ENCODE peak calls at places on chromosomes 3 and 15, in five cellular contexts. One of them, this sample, is unnamed.

GRCh38 chr3:52608337-52608736 is 71.9 kb downstream of the UQCC5 start:
- DNase-seq in hepatocyte: no peak
- DNase-seq in left lung: no peak
- DNase-seq in heart right ventricle: no peak
- DNase-seq in IMR-90: no peak
- DNase-seq in this sample: no peak

GRCh38 chr15:99058421-99058870 is 46.4 kb upstream of the SYNM start:
- DNase-seq in heart right ventricle: no peak
- DNase-seq in left lung: no peak
- DNase-seq in IMR-90: no peak
- DNase-seq in hepatocyte: no peak
- DNase-seq in this sample: no peak

GRCh38 chr3:21484323-21485154 is 266.5 kb downstream of the ZNF385D start:
- DNase-seq in IMR-90: peak; percentile 62
- DNase-seq in left lung: no peak
- DNase-seq in heart right ventricle: peak; percentile 64
- DNase-seq in hepatocyte: peak; percentile 81
- DNase-seq in this sample: no peak

GRCh38 chr15:84911879-84912660 is 27.6 kb downstream of the SLC28A1 start:
- DNase-seq in hepatocyte: peak; percentile 73
- DNase-seq in heart right ventricle: peak; percentile 94
- DNase-seq in left lung: no peak
- DNase-seq in IMR-90: peak; percentile 99
- DNase-seq in this sample: no peak

GRCh38 chr3:14235896-14236295 is 57.3 kb downstream of the LSM3 start:
- DNase-seq in IMR-90: no peak
- DNase-seq in hepatocyte: peak; percentile 55
- DNase-seq in left lung: no peak
- DNase-seq in heart right ventricle: peak; percentile 89
- DNase-seq in this sample: no peak

GRCh38 chr3:14503033-14503705 is 37.0 kb downstream of the GRIP2 start:
- DNase-seq in left lung: no peak
- DNase-seq in IMR-90: no peak
- DNase-seq in hepatocyte: no peak
- DNase-seq in heart right ventricle: no peak
- DNase-seq in this sample: no peak

GRCh38 chr15:31488437-31489204 is 162.0 kb downstream of the KLF13 start:
- DNase-seq in heart right ventricle: peak; percentile 68
- DNase-seq in left lung: no peak
- DNase-seq in IMR-90: peak; percentile 91
- DNase-seq in hepatocyte: peak; percentile 87
- DNase-seq in this sample: peak; percentile 21

GRCh38 chr3:150627557-150627956 is 24.4 kb downstream of the SELENOT start:
- DNase-seq in left lung: no peak
- DNase-seq in heart right ventricle: peak; percentile 44
- DNase-seq in hepatocyte: peak; percentile 32
- DNase-seq in IMR-90: peak; percentile 40
- DNase-seq in this sample: no peak

GRCh38 chr15:88803241-88803919 is at the start of gene ACAN:
- DNase-seq in IMR-90: no peak
- DNase-seq in hepatocyte: peak; percentile 16
- DNase-seq in left lung: peak; percentile 68
- DNase-seq in heart right ventricle: no peak
- DNase-seq in this sample: no peak

GRCh38 chr15:92383528-92384326 is 10.0 kb upstream of the ST8SIA2 start:
- DNase-seq in hepatocyte: peak; percentile 68
- DNase-seq in IMR-90: peak; percentile 3
- DNase-seq in heart right ventricle: no peak
- DNase-seq in left lung: no peak
- DNase-seq in this sample: no peak

GRCh38 chr3:78804251-78805037 is 963.4 kb downstream of the ROBO1 start:
- DNase-seq in IMR-90: peak; percentile 48
- DNase-seq in heart right ventricle: peak; percentile 25
- DNase-seq in hepatocyte: peak; percentile 28
- DNase-seq in left lung: no peak
- DNase-seq in this sample: no peak

GRCh38 chr15:90087454-90088154 is 14.7 kb downstream of the IDH2 start:
- DNase-seq in hepatocyte: no peak
- DNase-seq in heart right ventricle: no peak
- DNase-seq in IMR-90: peak; percentile 36
- DNase-seq in left lung: peak; percentile 79
- DNase-seq in this sample: no peak

GRCh38 chr3:56985460-56986327 is 74.8 kb upstream of the SPATA12 start:
- DNase-seq in hepatocyte: no peak
- DNase-seq in left lung: no peak
- DNase-seq in heart right ventricle: no peak
- DNase-seq in IMR-90: peak; percentile 38
- DNase-seq in this sample: no peak

GRCh38 chr3:183912895-183913579 is 28.4 kb upstream of the PARL start:
- DNase-seq in IMR-90: no peak
- DNase-seq in hepatocyte: peak; percentile 30
- DNase-seq in heart right ventricle: no peak
- DNase-seq in left lung: no peak
- DNase-seq in this sample: no peak

GRCh38 chr3:79161941-79162340 is 605.9 kb downstream of the ROBO1 start:
- DNase-seq in heart right ventricle: no peak
- DNase-seq in left lung: no peak
- DNase-seq in hepatocyte: no peak
- DNase-seq in IMR-90: peak; percentile 12
- DNase-seq in this sample: no peak

GRCh38 chr3:31312400-31312799 is 220.3 kb upstream of the STT3B start:
- DNase-seq in heart right ventricle: no peak
- DNase-seq in hepatocyte: no peak
- DNase-seq in IMR-90: no peak
- DNase-seq in left lung: no peak
- DNase-seq in this sample: no peak

GRCh38 chr3:129626744-129627349 is 20.4 kb upstream of the PLXND1 start:
- DNase-seq in hepatocyte: peak; percentile 93
- DNase-seq in IMR-90: peak; percentile 54
- DNase-seq in left lung: peak; percentile 99
- DNase-seq in heart right ventricle: peak; percentile 95
- DNase-seq in this sample: peak; percentile 30

GRCh38 chr3:102102394-102102793 is 253.1 kb downstream of the NFKBIZ start:
- DNase-seq in IMR-90: no peak
- DNase-seq in heart right ventricle: no peak
- DNase-seq in hepatocyte: no peak
- DNase-seq in left lung: no peak
- DNase-seq in this sample: no peak

GRCh38 chr3:18438586-18438985 is 13.4 kb upstream of the SATB1 start:
- DNase-seq in left lung: peak; percentile 58
- DNase-seq in hepatocyte: no peak
- DNase-seq in heart right ventricle: no peak
- DNase-seq in IMR-90: no peak
- DNase-seq in this sample: peak; percentile 47

GRCh38 chr3:37812497-37812896 is 49.2 kb upstream of the CTDSPL start:
- DNase-seq in heart right ventricle: no peak
- DNase-seq in hepatocyte: no peak
- DNase-seq in left lung: no peak
- DNase-seq in IMR-90: peak; percentile 63
- DNase-seq in this sample: no peak

GRCh38 chr15:38853608-38854007 is 289.0 kb upstream of the RASGRP1 start:
- DNase-seq in left lung: no peak
- DNase-seq in IMR-90: peak; percentile 52
- DNase-seq in heart right ventricle: no peak
- DNase-seq in hepatocyte: peak; percentile 14
- DNase-seq in this sample: no peak

GRCh38 chr15:40909662-40910625 is 15.7 kb downstream of the VPS18 start:
- DNase-seq in heart right ventricle: no peak
- DNase-seq in hepatocyte: no peak
- DNase-seq in IMR-90: no peak
- DNase-seq in left lung: no peak
- DNase-seq in this sample: no peak

GRCh38 chr3:124832782-124833709 is 54.1 kb downstream of the ITGB5 start:
- DNase-seq in IMR-90: peak; percentile 95
- DNase-seq in heart right ventricle: no peak
- DNase-seq in hepatocyte: no peak
- DNase-seq in left lung: no peak
- DNase-seq in this sample: no peak

GRCh38 chr15:70806992-70807712 is 43.8 kb upstream of the UACA start:
- DNase-seq in left lung: no peak
- DNase-seq in IMR-90: peak; percentile 26
- DNase-seq in heart right ventricle: peak; percentile 49
- DNase-seq in hepatocyte: no peak
- DNase-seq in this sample: no peak

GRCh38 chr3:160132226-160132625 is 93.0 kb upstream of the C3orf80 start:
- DNase-seq in IMR-90: no peak
- DNase-seq in left lung: no peak
- DNase-seq in heart right ventricle: no peak
- DNase-seq in hepatocyte: no peak
- DNase-seq in this sample: no peak

GRCh38 chr3:101193957-101194356 is 126.4 kb downstream of the IMPG2 start:
- DNase-seq in left lung: no peak
- DNase-seq in hepatocyte: no peak
- DNase-seq in heart right ventricle: no peak
- DNase-seq in IMR-90: peak; percentile 33
- DNase-seq in this sample: no peak

GRCh38 chr3:154132777-154133375 is 11.7 kb downstream of the ARHGEF26 start:
- DNase-seq in hepatocyte: peak; percentile 61
- DNase-seq in left lung: no peak
- DNase-seq in heart right ventricle: no peak
- DNase-seq in IMR-90: peak; percentile 11
- DNase-seq in this sample: no peak

GRCh38 chr15:71105444-71105843 is 9.8 kb upstream of the THSD4 start:
- DNase-seq in heart right ventricle: no peak
- DNase-seq in hepatocyte: no peak
- DNase-seq in left lung: no peak
- DNase-seq in IMR-90: no peak
- DNase-seq in this sample: no peak

GRCh38 chr3:72821170-72821781 is 27.0 kb downstream of the SHQ1 start:
- DNase-seq in hepatocyte: peak; percentile 53
- DNase-seq in IMR-90: peak; percentile 53
- DNase-seq in left lung: no peak
- DNase-seq in heart right ventricle: peak; percentile 69
- DNase-seq in this sample: no peak

GRCh38 chr3:102090646-102091045 is 241.3 kb downstream of the NFKBIZ start:
- DNase-seq in hepatocyte: no peak
- DNase-seq in left lung: no peak
- DNase-seq in IMR-90: peak; percentile 62
- DNase-seq in heart right ventricle: no peak
- DNase-seq in this sample: no peak

GRCh38 chr3:63968612-63969350 is 54.5 kb downstream of the PSMD6 start:
- DNase-seq in heart right ventricle: no peak
- DNase-seq in hepatocyte: no peak
- DNase-seq in IMR-90: peak; percentile 19
- DNase-seq in left lung: no peak
- DNase-seq in this sample: no peak

GRCh38 chr3:131892331-131892730 is 142.5 kb downstream of the CPNE4 start:
- DNase-seq in IMR-90: no peak
- DNase-seq in heart right ventricle: no peak
- DNase-seq in hepatocyte: no peak
- DNase-seq in left lung: no peak
- DNase-seq in this sample: no peak

GRCh38 chr3:70805044-70805732 is 492.8 kb upstream of the MDFIC2 start:
- DNase-seq in heart right ventricle: no peak
- DNase-seq in hepatocyte: no peak
- DNase-seq in left lung: no peak
- DNase-seq in IMR-90: peak; percentile 80
- DNase-seq in this sample: no peak

GRCh38 chr3:10470666-10471336 is 34.6 kb downstream of the ATP2B2 start:
- DNase-seq in hepatocyte: no peak
- DNase-seq in heart right ventricle: no peak
- DNase-seq in left lung: peak; percentile 56
- DNase-seq in IMR-90: no peak
- DNase-seq in this sample: no peak

GRCh38 chr3:10472877-10473440 is 32.4 kb downstream of the ATP2B2 start:
- DNase-seq in heart right ventricle: no peak
- DNase-seq in hepatocyte: no peak
- DNase-seq in left lung: no peak
- DNase-seq in IMR-90: no peak
- DNase-seq in this sample: no peak

GRCh38 chr3:10470120-10470665 is 35.2 kb downstream of the ATP2B2 start:
- DNase-seq in heart right ventricle: no peak
- DNase-seq in IMR-90: no peak
- DNase-seq in left lung: no peak
- DNase-seq in hepatocyte: no peak
- DNase-seq in this sample: no peak

GRCh38 chr3:10469406-10470119 is 35.8 kb downstream of the ATP2B2 start:
- DNase-seq in heart right ventricle: no peak
- DNase-seq in IMR-90: no peak
- DNase-seq in left lung: no peak
- DNase-seq in hepatocyte: no peak
- DNase-seq in this sample: no peak

GRCh38 chr3:10471337-10471721 is 34.1 kb downstream of the ATP2B2 start:
- DNase-seq in heart right ventricle: no peak
- DNase-seq in IMR-90: peak; percentile 12
- DNase-seq in hepatocyte: peak; percentile 13
- DNase-seq in left lung: no peak
- DNase-seq in this sample: no peak
- H3K27me3 ChIP-seq in heart right ventricle: peaks cover 58% of the 10 kb centered on the region
- H3K27me3 ChIP-seq in IMR-90: peaks cover 58% of the 10 kb centered on the region
- H3K27me3 ChIP-seq in hepatocyte: peaks cover 13% of the 10 kb centered on the region
- H3K27me3 ChIP-seq in left lung: peaks cover 72% of the 10 kb centered on the region
- H3K27me3 ChIP-seq in this sample: no peaks in the 10 kb centered on the region

GRCh38 chr15:48325400-48325799 is 5.8 kb upstream of the DUT start:
- DNase-seq in left lung: no peak
- DNase-seq in hepatocyte: no peak
- DNase-seq in heart right ventricle: no peak
- DNase-seq in IMR-90: no peak
- DNase-seq in this sample: no peak

GRCh38 chr15:48323294-48323693 is 7.9 kb upstream of the DUT start:
- DNase-seq in hepatocyte: no peak
- DNase-seq in left lung: no peak
- DNase-seq in heart right ventricle: no peak
- DNase-seq in IMR-90: no peak
- DNase-seq in this sample: no peak

GRCh38 chr15:48330045-48330840 is 986 bp upstream of the DUT start:
- DNase-seq in heart right ventricle: no peak
- DNase-seq in left lung: no peak
- DNase-seq in IMR-90: peak; percentile 8
- DNase-seq in hepatocyte: no peak
- DNase-seq in this sample: no peak

GRCh38 chr15:48324949-48325348 is 6.3 kb upstream of the DUT start:
- DNase-seq in heart right ventricle: no peak
- DNase-seq in hepatocyte: no peak
- DNase-seq in IMR-90: no peak
- DNase-seq in left lung: no peak
- DNase-seq in this sample: no peak
- H3K27me3 ChIP-seq in heart right ventricle: no peaks in the 10 kb centered on the region
- H3K27me3 ChIP-seq in hepatocyte: no peaks in the 10 kb centered on the region
- H3K27me3 ChIP-seq in IMR-90: no peaks in the 10 kb centered on the region
- H3K27me3 ChIP-seq in left lung: no peaks in the 10 kb centered on the region
- H3K27me3 ChIP-seq in this sample: no peaks in the 10 kb centered on the region

GRCh38 chr15:52790166-52790708 is at the start of gene ONECUT1:
- DNase-seq in left lung: no peak
- DNase-seq in IMR-90: peak; percentile 2
- DNase-seq in hepatocyte: peak; percentile 86
- DNase-seq in heart right ventricle: peak; percentile 16
- DNase-seq in this sample: peak; percentile 18
- H3K27me3 ChIP-seq in left lung: peaks cover 100% of the 10 kb centered on the region
- H3K27me3 ChIP-seq in IMR-90: peaks cover 92% of the 10 kb centered on the region
- H3K27me3 ChIP-seq in hepatocyte: peaks cover 93% of the 10 kb centered on the region
- H3K27me3 ChIP-seq in heart right ventricle: peaks cover 88% of the 10 kb centered on the region
- H3K27me3 ChIP-seq in this sample: peaks cover 82% of the 10 kb centered on the region

GRCh38 chr15:60083318-60083717 is 79.2 kb downstream of the FOXB1 start:
- DNase-seq in left lung: no peak
- DNase-seq in hepatocyte: no peak
- DNase-seq in IMR-90: peak; percentile 1
- DNase-seq in heart right ventricle: no peak
- DNase-seq in this sample: no peak
- H3K27me3 ChIP-seq in left lung: no peaks in the 10 kb centered on the region
- H3K27me3 ChIP-seq in hepatocyte: peaks cover 14% of the 10 kb centered on the region
- H3K27me3 ChIP-seq in IMR-90: peaks cover 8% of the 10 kb centered on the region
- H3K27me3 ChIP-seq in heart right ventricle: peaks cover 8% of the 10 kb centered on the region
- H3K27me3 ChIP-seq in this sample: no peaks in the 10 kb centered on the region

GRCh38 chr3:181716916-181717315 is 5.2 kb downstream of the SOX2 start:
- DNase-seq in left lung: no peak
- DNase-seq in IMR-90: no peak
- DNase-seq in heart right ventricle: no peak
- DNase-seq in hepatocyte: no peak
- DNase-seq in this sample: no peak
- H3K27me3 ChIP-seq in left lung: peaks cover 100% of the 10 kb centered on the region
- H3K27me3 ChIP-seq in IMR-90: peaks cover 43% of the 10 kb centered on the region
- H3K27me3 ChIP-seq in heart right ventricle: peaks cover 100% of the 10 kb centered on the region
- H3K27me3 ChIP-seq in hepatocyte: peaks cover 96% of the 10 kb centered on the region
- H3K27me3 ChIP-seq in this sample: peaks cover 61% of the 10 kb centered on the region